ENCODE peak calls at places on chromosomes 4 and X, in eight cellular contexts. B, T, U, H, S, F, X and M are unnamed samples.

GRCh38 chr4:19030536-19030935 is 1009.0 kb upstream of the LCORL start:
- DNase-seq in B (no peak), T (no peak), U (no peak), H (no peak), S (no peak), F (no peak), X (no peak), M (peak)

GRCh38 chr4:27001398-27002164 is 140.9 kb downstream of the STIM2 start:
- DNase-seq in B (no peak), T (no peak), U (no peak), H (no peak), S (no peak), F (no peak), X (no peak), M (no peak)

GRCh38 chr4:181661090-181661489 is 582.1 kb upstream of the TENM3 start:
- DNase-seq in B (no peak), T (no peak), U (no peak), H (no peak), S (no peak), F (no peak), X (peak), M (peak)

GRCh38 chrX:153765138-153766079 is 1.4 kb downstream of the PLXNB3 start:
- DNase-seq in B (no peak), T (peak), U (no peak), H (no peak), S (no peak), F (peak), X (no peak), M (peak)

GRCh38 chr4:80202190-80202711 is 4.9 kb downstream of the PRDM8 start:
- DNase-seq in B (no peak), T (peak), U (peak), H (peak), S (peak), F (peak), X (no peak), M (peak)

GRCh38 chr4:8742546-8742945 is 129.1 kb downstream of the HMX1 start:
- DNase-seq in B (no peak), T (no peak), U (no peak), H (no peak), S (no peak), F (no peak), X (no peak), M (no peak)

GRCh38 chr4:115851918-115852766 is 738.7 kb upstream of the NDST4 start:
- DNase-seq in B (no peak), T (peak), U (no peak), H (peak), S (peak), F (no peak), X (no peak), M (peak)

GRCh38 chr4:72390409-72390808 is 178.6 kb downstream of the ADAMTS3 start:
- DNase-seq in B (no peak), T (no peak), U (no peak), H (no peak), S (no peak), F (no peak), X (no peak), M (peak)

GRCh38 chrX:132751043-132751690 is 207.3 kb downstream of the HS6ST2 start:
- DNase-seq in B (no peak), T (no peak), U (no peak), H (no peak), S (no peak), F (no peak), X (no peak), M (no peak)

GRCh38 chrX:151982217-151982616 is 7.7 kb upstream of the GABRE start:
- DNase-seq in B (peak), T (no peak), U (peak), H (no peak), S (no peak), F (no peak), X (peak), M (peak)

GRCh38 chrX:78555401-78555980 is 103.6 kb downstream of the RTL3 start:
- DNase-seq in B (no peak), T (no peak), U (no peak), H (no peak), S (no peak), F (no peak), X (no peak), M (peak)

GRCh38 chr4:131427000-131427399 is 1722.1 kb upstream of the PCDH10 start:
- DNase-seq in B (no peak), T (no peak), U (no peak), H (no peak), S (no peak), F (no peak), X (no peak), M (no peak)

GRCh38 chrX:19889582-19890342 is 2.4 kb upstream of the SH3KBP1 start:
- DNase-seq in B (no peak), T (no peak), U (peak), H (peak), S (peak), F (peak), X (peak), M (peak)

GRCh38 chr4:89324671-89325070 is 17.1 kb upstream of the GPRIN3 start:
- DNase-seq in B (no peak), T (peak), U (peak), H (no peak), S (no peak), F (no peak), X (no peak), M (peak)

GRCh38 chr4:37780444-37781133 is 45.9 kb upstream of the PGM2 start:
- DNase-seq in B (no peak), T (peak), U (no peak), H (peak), S (no peak), F (no peak), X (no peak), M (peak)

GRCh38 chr4:94530073-94530472 is 78.3 kb downstream of the PDLIM5 start:
- DNase-seq in B (no peak), T (no peak), U (no peak), H (no peak), S (no peak), F (no peak), X (no peak), M (no peak)

GRCh38 chr4:170022211-170022610 is 4.0 kb downstream of the MFAP3L start:
- DNase-seq in B (no peak), T (no peak), U (no peak), H (no peak), S (no peak), F (no peak), X (no peak), M (no peak)

GRCh38 chr4:104752337-104752736 is 257.6 kb upstream of the CXXC4 start:
- DNase-seq in B (no peak), T (no peak), U (no peak), H (no peak), S (no peak), F (no peak), X (no peak), M (no peak)

GRCh38 chr4:8229341-8229975 is 30.4 kb downstream of the SH3TC1 start:
- DNase-seq in B (no peak), T (no peak), U (no peak), H (no peak), S (no peak), F (no peak), X (no peak), M (no peak)

GRCh38 chr4:69546121-69546520 is 50.4 kb upstream of the UGT2B4 start:
- DNase-seq in B (no peak), T (no peak), U (no peak), H (no peak), S (no peak), F (no peak), X (no peak), M (peak)

GRCh38 chr4:80184053-80184790 is 13.1 kb upstream of the PRDM8 start:
- DNase-seq in B (no peak), T (peak), U (peak), H (peak), S (peak), F (peak), X (no peak), M (peak)

GRCh38 chrX:152024710-152025109 is 50.2 kb upstream of the GABRE start:
- DNase-seq in B (no peak), T (no peak), U (no peak), H (no peak), S (no peak), F (no peak), X (no peak), M (no peak)

GRCh38 chr4:87521757-87522374 is 7.3 kb downstream of the SPARCL1 start:
- DNase-seq in B (no peak), T (no peak), U (peak), H (no peak), S (no peak), F (no peak), X (no peak), M (peak)

GRCh38 chr4:73539386-73539785 is 57.8 kb downstream of the AFM start:
- DNase-seq in B (no peak), T (no peak), U (no peak), H (no peak), S (no peak), F (no peak), X (no peak), M (no peak)

GRCh38 chr4:16693040-16693506 is 205.4 kb downstream of the LDB2 start:
- DNase-seq in B (no peak), T (peak), U (no peak), H (no peak), S (no peak), F (no peak), X (no peak), M (no peak)

GRCh38 chr4:13386405-13387107 is 97.6 kb downstream of the RAB28 start:
- DNase-seq in B (no peak), T (no peak), U (no peak), H (no peak), S (no peak), F (no peak), X (no peak), M (no peak)

GRCh38 chr4:120692964-120693363 is 229.6 kb downstream of the PRDM5 start:
- DNase-seq in B (peak), T (no peak), U (peak), H (no peak), S (no peak), F (no peak), X (peak), M (peak)

GRCh38 chr4:110619401-110620247 is 3.3 kb downstream of the PITX2 start:
- DNase-seq in B (no peak), T (no peak), U (no peak), H (peak), S (peak), F (no peak), X (no peak), M (no peak)

GRCh38 chr4:110622841-110623709 is at the start of gene PITX2:
- DNase-seq in B (peak), T (peak), U (peak), H (peak), S (peak), F (peak), X (peak), M (peak)

GRCh38 chr4:110620352-110621327 is 2.2 kb downstream of the PITX2 start:
- DNase-seq in B (no peak), T (no peak), U (peak), H (peak), S (peak), F (peak), X (no peak), M (peak)

GRCh38 chr4:110621839-110622751 is 782 bp downstream of the PITX2 start:
- DNase-seq in B (no peak), T (no peak), U (no peak), H (peak), S (no peak), F (no peak), X (no peak), M (no peak)

GRCh38 chr4:110621328-110621812 is 1.5 kb downstream of the PITX2 start:
- DNase-seq in B (no peak), T (no peak), U (no peak), H (no peak), S (no peak), F (no peak), X (no peak), M (no peak)
- H3K4me3 ChIP-seq in B (peak), T (peak), U (peak), H (peak), S (peak), F (no peak), X (no peak), M (no peak)

GRCh38 chr4:1330761-1331590 is 16.0 kb upstream of the UVSSA start:
- DNase-seq in B (no peak), T (no peak), U (no peak), H (no peak), S (no peak), F (no peak), X (no peak), M (no peak)
- H3K4me3 ChIP-seq in B (no peak), T (no peak), U (no peak), H (no peak), S (no peak), F (no peak), X (no peak), M (no peak)

GRCh38 chr4:67702166-67702565 is 1.2 kb upstream of the UBA6 start:
- DNase-seq in B (no peak), T (no peak), U (no peak), H (no peak), S (no peak), F (no peak), X (no peak), M (no peak)
- H3K4me3 ChIP-seq in B (peak), T (no peak), U (peak), H (peak), S (peak), F (peak), X (peak), M (no peak)

DNA sequence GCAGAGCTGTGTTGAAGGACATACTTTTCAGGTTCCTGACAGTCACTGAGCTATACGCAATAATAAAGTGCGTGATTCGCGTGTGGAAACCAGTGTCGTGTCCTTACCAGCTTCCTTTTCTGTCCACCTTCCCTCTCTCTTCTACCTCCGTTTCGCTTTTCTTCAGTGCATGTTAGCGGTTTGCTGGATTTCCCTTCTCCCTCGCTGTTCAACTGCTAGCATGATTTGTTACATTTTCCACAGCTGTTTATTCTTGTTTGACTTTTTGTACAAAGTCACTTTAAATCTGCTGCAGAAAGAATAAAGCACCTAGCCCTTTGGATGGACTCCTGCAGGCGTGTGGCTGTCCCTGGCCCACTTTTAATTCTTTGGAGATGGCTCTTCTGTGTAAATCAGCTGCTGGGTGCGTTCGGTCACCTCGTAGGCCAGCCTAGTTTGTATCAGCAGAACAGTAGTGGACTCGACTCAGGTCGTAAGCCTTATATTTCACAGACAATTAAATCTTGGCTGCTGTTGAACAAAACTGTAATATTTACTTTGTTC is 8.9 kb upstream of the HAND2 start:
- DNase-seq in B (no peak), T (no peak), U (no peak), H (no peak), S (no peak), F (no peak), X (no peak), M (no peak)
- H3K4me3 ChIP-seq in B (peak), T (peak), U (peak), H (peak), S (peak), F (no peak), X (peak), M (peak)

GRCh38 chr4:85477538-85477937 is 2.6 kb downstream of the ARHGAP24 start:
- DNase-seq in B (no peak), T (no peak), U (peak), H (no peak), S (no peak), F (no peak), X (no peak), M (no peak)
- H3K4me3 ChIP-seq in B (peak), T (no peak), U (peak), H (no peak), S (no peak), F (no peak), X (no peak), M (peak)

GRCh38 chr4:47465008-47465407 is 1.5 kb upstream of the COMMD8 start:
- DNase-seq in B (no peak), T (no peak), U (no peak), H (no peak), S (no peak), F (no peak), X (no peak), M (peak)
- H3K4me3 ChIP-seq in B (no peak), T (no peak), U (no peak), H (no peak), S (no peak), F (no peak), X (no peak), M (no peak)